ENCODE peak calls at places on chromosomes 6 and 20, in four cellular contexts. X is endothelial cell of umbilical vein; J is SJSA1; G is naive thymus-derived CD4-positive, alpha-beta T cell. O is an unnamed sample. For H3K4me1, the result is how much of the 10 kb centered on the place peaks cover.

GRCh38 chr6:5214570-5215052 is 46.1 kb downstream of the LYRM4 start:
- DNase-seq in X (peak), J (peak), G (peak), O (no peak)

GRCh38 chr6:137496392-137496767 is 2.2 kb upstream of the OLIG3 start:
- DNase-seq in X (no peak), J (no peak), G (no peak), O (no peak)

GRCh38 chr20:41714030-41714429 is 95.9 kb upstream of the CHD6 start:
- DNase-seq in X (no peak), J (no peak), G (no peak), O (no peak)

GRCh38 chr6:32529697-32530429 is at the start of gene HLA-DRB5:
- DNase-seq in X (no peak), J (peak), G (no peak), O (peak)

GRCh38 chr20:63639093-63639860 is 12.4 kb upstream of the GMEB2 start:
- DNase-seq in X (no peak), J (no peak), G (peak), O (peak)

GRCh38 chr20:58717278-58718091 is 24.9 kb downstream of the NPEPL1 start:
- DNase-seq in X (no peak), J (no peak), G (no peak), O (no peak)

GRCh38 chr6:15296735-15297134 is 50.9 kb downstream of the JARID2 start:
- DNase-seq in X (no peak), J (no peak), G (no peak), O (no peak)

GRCh38 chr20:56440346-56441007 is 27.9 kb upstream of the RTF2 start:
- DNase-seq in X (no peak), J (peak), G (peak), O (peak)

GRCh38 chr20:11740975-11741374 is 176.7 kb upstream of the BTBD3 start:
- DNase-seq in X (peak), J (no peak), G (no peak), O (no peak)

GRCh38 chr6:6971369-6971768 is 136.4 kb upstream of the RREB1 start:
- DNase-seq in X (no peak), J (no peak), G (no peak), O (no peak)

GRCh38 chr6:27290850-27291208 is 21.2 kb downstream of the POM121L2 start:
- DNase-seq in X (no peak), J (no peak), G (no peak), O (no peak)

GRCh38 chr6:27287751-27288135 is 24.3 kb downstream of the POM121L2 start:
- DNase-seq in X (no peak), J (no peak), G (no peak), O (no peak)

GRCh38 chr6:27290065-27290849 is 21.8 kb downstream of the POM121L2 start:
- DNase-seq in X (no peak), J (no peak), G (no peak), O (no peak)

GRCh38 chr6:27286141-27286540 is 25.9 kb downstream of the POM121L2 start:
- DNase-seq in X (no peak), J (no peak), G (no peak), O (no peak)

DNA sequence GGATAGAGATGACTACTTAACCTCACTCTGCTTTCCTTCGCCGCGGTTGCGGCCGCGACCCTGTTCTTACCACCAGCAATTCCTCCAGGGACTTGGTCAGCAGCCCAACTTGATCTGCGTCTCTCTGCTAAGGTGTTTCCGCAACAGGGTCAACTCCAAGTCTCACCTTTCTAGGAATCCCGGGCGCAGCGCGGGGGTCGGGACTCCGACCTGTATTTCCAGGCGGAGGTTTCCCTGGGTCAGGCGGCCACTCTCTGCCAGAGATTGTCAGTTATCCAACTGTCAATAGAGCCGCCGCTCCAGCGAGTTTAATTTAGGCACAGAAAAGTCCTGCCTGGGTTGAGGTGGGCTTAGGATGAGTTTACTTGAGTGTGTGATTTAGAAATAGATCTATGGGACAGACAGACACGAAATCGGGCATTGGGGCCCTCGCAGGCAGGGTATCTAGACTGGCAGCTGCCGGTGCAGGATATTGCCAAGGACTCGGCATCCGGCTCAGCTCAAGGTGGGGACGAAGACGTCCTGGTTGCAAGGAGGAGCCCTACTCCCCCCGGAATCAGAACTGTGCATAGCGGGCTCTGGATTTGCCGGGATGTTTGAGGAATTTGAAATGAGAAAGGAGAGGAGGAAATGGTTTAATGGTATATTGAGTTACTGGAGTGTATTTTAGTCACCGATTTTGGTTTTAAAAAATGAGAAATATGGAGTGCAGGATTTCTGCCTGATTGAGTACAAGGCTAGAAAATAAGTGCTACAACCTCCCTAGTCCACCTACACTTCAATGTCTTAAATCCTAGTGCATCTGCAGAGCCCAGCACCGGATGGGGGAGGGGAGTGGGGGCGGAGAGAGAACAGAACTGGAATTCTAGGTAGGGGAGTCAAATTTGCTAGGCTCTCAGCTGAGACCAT is 23.7 kb downstream of the POM121L2 start:
- DNase-seq in X (no peak), J (no peak), G (no peak), O (no peak)
- H3K4me3 ChIP-seq in X (no peak), J (no peak), G (no peak), O (no peak)

GRCh38 chr6:87684895-87685654 is 17.0 kb downstream of the AKIRIN2 start:
- DNase-seq in X (no peak), J (no peak), G (no peak), O (no peak)
- H3K4me1 ChIP-seq in X (under half), J (under half), G (under half), O (half or more)

DNA sequence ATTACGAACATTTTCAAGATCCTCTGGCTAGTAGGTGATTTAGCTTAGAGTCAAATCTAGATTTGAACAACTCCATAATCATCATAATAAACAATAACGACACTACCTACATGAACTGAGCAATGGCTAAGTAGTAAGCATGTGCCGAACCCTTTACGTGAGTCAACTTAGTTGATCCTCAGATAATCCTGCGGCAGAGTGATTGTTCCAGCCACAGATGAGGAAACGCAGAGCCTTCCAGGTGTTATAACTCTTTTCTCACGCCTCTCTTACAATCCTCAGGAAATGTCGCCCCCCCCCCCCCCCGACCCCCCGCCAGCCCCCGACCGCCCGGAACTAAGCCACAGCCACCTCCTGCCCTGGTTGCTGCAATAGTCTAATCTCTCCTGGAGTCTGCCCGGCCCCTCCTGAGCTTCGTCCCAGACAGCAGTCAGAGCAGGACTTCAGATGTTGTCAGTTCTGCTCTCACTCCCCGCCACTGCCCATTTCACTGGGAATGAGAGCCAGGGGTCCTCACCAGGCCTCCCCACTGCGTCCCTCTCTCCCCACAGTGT is 141.5 kb upstream of the AGPAT4 start:
- DNase-seq in X (no peak), J (no peak), G (no peak), O (no peak)
- H3K27ac ChIP-seq in X (no peak), J (no peak), G (no peak), O (no peak)

GRCh38 chr6:2891768-2892170 is 11.3 kb downstream of the SERPINB9 start:
- DNase-seq in X (no peak), J (no peak), G (peak), O (peak)
- H3K4me3 ChIP-seq in X (no peak), J (no peak), G (peak), O (no peak)

GRCh38 chr6:44272999-44273566 is 2.8 kb downstream of the TMEM151B start:
- DNase-seq in X (no peak), J (no peak), G (no peak), O (no peak)
- H3K4me1 ChIP-seq in X (under half), J (under half), G (under half), O (under half)

GRCh38 chr6:156175971-156176421 is 601.2 kb upstream of the ARID1B start:
- DNase-seq in X (peak), J (no peak), G (no peak), O (no peak)
- H3K27ac ChIP-seq in X (no peak), J (no peak), G (no peak), O (no peak)

GRCh38 chr20:45354423-45355208 is 6.4 kb upstream of the SDC4 start:
- DNase-seq in X (no peak), J (peak), G (no peak), O (no peak)
- H3K4me3 ChIP-seq in X (no peak), J (no peak), G (no peak), O (no peak)

O was measured in CD4-positive, alpha-beta memory T cell.